ENCODE peak calls at places on chromosome 21, in six cellular contexts. X is left ventricle myocardium inferior, H is sigmoid colon, U is dorsolateral prefrontal cortex, Q is uterus, G is Peyer's patch. I is an unnamed sample.

GRCh38 chr21:15034126-15034848 is 30.5 kb downstream of the NRIP1 start:
- DNase-seq in U (no peak), G (no peak), X (no peak), Q (no peak), H (no peak), I (no peak)

GRCh38 chr21:19245188-19245580 is 841.6 kb upstream of the TMPRSS15 start:
- DNase-seq in X (no peak), U (no peak), G (no peak), H (no peak), Q (no peak), I (no peak)

GRCh38 chr21:42002421-42002958 is 7.7 kb downstream of the ZBTB21 start:
- DNase-seq in X (no peak), G (no peak), U (peak; percentile 72), H (no peak), Q (no peak), I (no peak)

GRCh38 chr21:45155910-45156309 is 81.5 kb downstream of the ADARB1 start:
- DNase-seq in H (peak; percentile 55), G (no peak), U (no peak), Q (no peak), X (no peak), I (no peak)

GRCh38 chr21:22791986-22792560 is 1793.9 kb downstream of the NCAM2 start:
- DNase-seq in X (no peak), U (no peak), G (no peak), H (no peak), Q (no peak), I (no peak)

GRCh38 chr21:40386301-40386911 is 460.6 kb downstream of the DSCAM start:
- DNase-seq in X (peak; percentile 32), U (peak; percentile 69), H (no peak), G (no peak), Q (no peak), I (peak; percentile 52)

GRCh38 chr21:43744725-43745124 is 25.8 kb downstream of the PDXK start:
- DNase-seq in H (no peak), X (no peak), G (no peak), U (no peak), Q (no peak), I (no peak)

GRCh38 chr21:38894899-38895298 is 89.2 kb downstream of the ETS2 start:
- DNase-seq in H (no peak), G (no peak), U (no peak), Q (no peak), X (no peak), I (no peak)

GRCh38 chr21:27104749-27105439 is 138.0 kb upstream of the ADAMTS5 start:
- DNase-seq in G (no peak), X (no peak), Q (no peak), U (no peak), H (no peak), I (no peak)

GRCh38 chr21:35628331-35628730 is 432.0 kb downstream of the SETD4 start:
- DNase-seq in U (no peak), H (no peak), X (no peak), G (no peak), Q (no peak), I (no peak)

GRCh38 chr21:43779660-43780059 is 3.6 kb upstream of the CSTB start:
- DNase-seq in H (no peak), U (no peak), X (no peak), Q (no peak), G (no peak), I (no peak)

GRCh38 chr21:45013271-45013841 is 61.0 kb upstream of the ADARB1 start:
- DNase-seq in X (peak; percentile 10), G (no peak), H (peak; percentile 60), U (peak; percentile 12), Q (no peak), I (peak; percentile 16)

GRCh38 chr21:32392880-32393676 is at the start of gene URB1:
- DNase-seq in H (peak; percentile 94), Q (peak; percentile 91), U (peak; percentile 95), G (peak; percentile 91), X (peak; percentile 93), I (peak; percentile 97)

GRCh38 chr21:44512496-44513388 is 27.3 kb downstream of the KRTAP10-1 start:
- DNase-seq in G (no peak), Q (no peak), X (no peak), H (no peak), U (no peak), I (no peak)

GRCh38 chr21:37921091-37921490 is 4.8 kb upstream of the KCNJ6 start:
- DNase-seq in X (no peak), G (no peak), Q (no peak), H (no peak), U (no peak), I (no peak)

GRCh38 chr21:40466893-40467483 is 380.0 kb downstream of the DSCAM start:
- DNase-seq in H (no peak), G (no peak), Q (no peak), X (no peak), U (no peak), I (no peak)

GRCh38 chr21:41932576-41933258 is 21.1 kb downstream of the C2CD2 start:
- DNase-seq in X (peak; percentile 51), U (peak; percentile 29), G (no peak), H (peak; percentile 67), Q (no peak), I (no peak)

GRCh38 chr21:42343101-42343500 is 7.7 kb downstream of the TFF2 start:
- DNase-seq in G (no peak), X (no peak), U (no peak), H (no peak), Q (no peak), I (no peak)

GRCh38 chr21:29190920-29191319 is 60.5 kb downstream of the MAP3K7CL start:
- DNase-seq in U (no peak), G (no peak), Q (no peak), X (no peak), H (no peak), I (no peak)

GRCh38 chr21:36863260-36863659 is 103.2 kb downstream of the HLCS start:
- DNase-seq in G (no peak), Q (no peak), H (no peak), X (no peak), U (no peak), I (no peak)

GRCh38 chr21:36861595-36861883 is 104.9 kb downstream of the HLCS start:
- DNase-seq in U (no peak), X (no peak), H (no peak), Q (no peak), G (no peak), I (no peak)

GRCh38 chr21:36859744-36860501 is 106.5 kb downstream of the HLCS start:
- DNase-seq in Q (peak; percentile 70), G (peak; percentile 27), X (peak; percentile 80), H (peak; percentile 79), U (no peak), I (peak; percentile 84)

GRCh38 chr21:36861924-36862323 is 104.5 kb downstream of the HLCS start:
- DNase-seq in H (no peak), Q (no peak), U (no peak), X (no peak), G (no peak), I (no peak)

GRCh38 chr21:36860736-36861594 is 105.5 kb downstream of the HLCS start:
- DNase-seq in X (no peak), Q (no peak), H (no peak), G (no peak), U (no peak), I (no peak)
- TF ChIP-seq CTCF in X (no peak), Q (no peak), H (no peak), G (no peak), U (no peak), I (no peak)

GRCh38 chr21:34550400-34550799 is 38.4 kb upstream of the KCNE1 start:
- DNase-seq in G (no peak), U (no peak), X (no peak), H (no peak), Q (no peak), I (no peak)

GRCh38 chr21:34557261-34557660 is 45.3 kb upstream of the KCNE1 start:
- DNase-seq in Q (no peak), G (no peak), U (no peak), H (no peak), X (no peak), I (no peak)

GRCh38 chr21:34552324-34553198 is 40.6 kb upstream of the KCNE1 start:
- DNase-seq in G (no peak), Q (no peak), X (no peak), U (no peak), H (no peak), I (no peak)

GRCh38 chr21:34554227-34554626 is 42.2 kb upstream of the KCNE1 start:
- DNase-seq in Q (no peak), X (no peak), G (no peak), U (no peak), H (no peak), I (no peak)

DNA sequence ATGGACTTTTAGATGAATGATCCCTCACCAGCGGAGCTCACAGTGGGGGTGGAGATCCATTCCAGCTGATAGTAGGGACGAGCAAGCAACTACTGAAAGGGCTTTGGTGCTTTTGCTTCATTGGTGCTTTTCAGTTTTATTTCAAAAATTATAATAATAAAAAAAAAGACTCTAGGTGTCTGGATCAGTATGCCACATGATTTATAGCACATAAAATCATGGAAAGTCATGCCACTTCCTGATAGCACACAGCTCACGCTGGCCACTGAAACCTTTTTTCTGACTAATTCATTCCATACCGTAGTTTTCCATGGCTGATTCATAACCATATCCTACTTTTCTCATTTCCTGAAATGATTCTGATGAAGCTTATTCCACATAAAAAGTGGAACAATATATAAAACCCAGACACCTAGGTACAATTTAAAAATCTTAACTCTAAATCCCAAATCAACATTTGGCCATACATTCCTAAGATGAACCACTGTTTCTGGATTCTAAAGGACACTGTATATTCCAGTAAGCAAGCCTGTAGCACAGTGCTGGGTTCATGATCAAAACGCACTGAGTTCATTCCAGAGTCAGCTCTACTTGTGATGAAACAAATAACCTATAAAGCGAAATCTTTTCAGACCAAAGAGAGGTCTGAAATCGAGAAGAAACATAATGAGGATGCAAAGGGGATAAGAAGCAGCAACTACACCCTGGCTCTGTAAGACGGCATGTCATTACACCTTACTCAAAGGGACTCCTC is 41.4 kb upstream of the KCNE1 start:
- DNase-seq in U (no peak), G (no peak), X (no peak), H (no peak), Q (no peak), I (no peak)
- H3K27ac ChIP-seq in U (no peak overlapping the region), G (no peak overlapping the region), X (no peak overlapping the region), H (peak overlapping the region; percentile 39), Q (no peak overlapping the region), I (peak overlapping the region; percentile 28)

DNA sequence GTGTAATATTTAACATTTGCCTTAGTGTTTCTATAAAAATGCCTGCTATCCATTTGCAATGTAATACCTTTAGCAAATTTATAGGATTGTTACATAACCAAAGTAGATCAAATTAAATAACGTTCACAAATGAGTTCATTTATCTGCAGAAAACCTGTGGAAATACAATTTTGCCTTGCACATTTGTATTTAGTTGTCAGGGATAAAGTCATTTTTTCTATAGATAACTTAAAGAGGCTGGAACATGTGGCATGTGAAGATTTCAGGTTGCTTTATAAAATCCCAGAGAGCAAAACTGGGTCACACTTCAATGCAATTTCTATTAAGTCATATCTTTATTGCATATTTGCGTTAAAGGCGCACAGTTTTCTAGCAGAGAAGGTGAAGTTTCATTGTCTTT is 342.4 kb downstream of the USP25 start:
- DNase-seq in H (no peak), G (no peak), Q (no peak), X (no peak), U (no peak), I (no peak)
- H3K4me3 ChIP-seq in H (no peak overlapping the region), G (no peak overlapping the region), Q (peak overlapping the region; percentile 34), X (no peak overlapping the region), U (peak overlapping the region; percentile 62), I (no peak overlapping the region)

DNA sequence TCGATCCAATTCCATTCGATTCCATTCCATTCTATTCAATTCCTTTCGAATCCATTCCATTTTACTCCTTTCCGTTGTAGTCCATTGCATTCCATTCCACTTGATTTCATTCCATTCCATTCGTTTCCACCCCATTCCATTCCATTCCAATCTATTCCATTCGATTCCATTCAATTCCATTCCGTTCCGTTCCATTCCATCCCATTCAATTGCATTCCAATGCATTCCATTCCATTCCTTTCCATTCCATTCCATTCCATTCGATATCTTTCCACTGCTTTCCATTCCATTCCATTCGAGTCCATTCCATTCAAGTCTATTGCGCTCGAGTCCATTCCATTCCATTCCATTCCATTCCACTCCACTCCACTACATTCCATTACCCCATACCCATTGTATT is 2568.7 kb upstream of the TPTE start:
- DNase-seq in G (no peak), X (no peak), Q (no peak), U (no peak), H (no peak), I (no peak)
- TF ChIP-seq CTCF in G (no peak), X (no peak), Q (no peak), U (no peak), H (no peak), I (no peak)

I was measured in left lung.